ENCODE peak calls at places on chromosome 20, in eight cellular contexts. V is pancreas; E is amniotic stem cell; P is NCI-H2029; C is stimulated activated CD8-positive, alpha-beta memory T cell treated with anti-CD3 and anti-CD28 coated beads, Interleukin-15, amount 100 ng/mL, for 1 hour; U is prostate gland; T is stimulated activated CD4-positive, alpha-beta T cell treated with anti-CD3 and anti-CD28 coated beads, Interleukin-1b, Interleukin-23, amount 100 ng/mL, for 1 hour; I is A673. X is an unnamed sample.

GRCh38 chr20:31706607-31707257 is 15.9 kb downstream of the BCL2L1 start:
- DNase-seq in V (no peak), E (no peak), P (no peak), C (no peak), U (no peak), T (no peak), I (no peak), X (peak)

GRCh38 chr20:61640171-61640570 is 388.1 kb downstream of the CDH4 start:
- DNase-seq in V (no peak), E (no peak), P (no peak), C (no peak), U (no peak), T (no peak), I (no peak), X (no peak)

GRCh38 chr20:49529470-49529869 is 38.5 kb downstream of the PTGIS start:
- DNase-seq in V (no peak), E (no peak), P (no peak), C (no peak), U (no peak), T (no peak), I (no peak), X (no peak)

GRCh38 chr20:33154252-33154651 is 13.7 kb upstream of the BPIFA2 start:
- DNase-seq in V (no peak), E (no peak), P (no peak), C (no peak), U (no peak), T (no peak), I (no peak), X (no peak)

GRCh38 chr20:12171927-12172581 is 254.4 kb downstream of the BTBD3 start:
- DNase-seq in V (no peak), E (no peak), P (peak), C (no peak), U (no peak), T (no peak), I (no peak), X (no peak)

GRCh38 chr20:40650707-40651106 is 38.3 kb downstream of the MAFB start:
- DNase-seq in V (no peak), E (no peak), P (no peak), C (no peak), U (no peak), T (no peak), I (no peak), X (no peak)

GRCh38 chr20:14845199-14846160 is 508.1 kb upstream of the FLRT3 start:
- DNase-seq in V (no peak), E (no peak), P (no peak), C (no peak), U (peak), T (no peak), I (no peak), X (no peak)

GRCh38 chr20:63055575-63056235 is 48.9 kb upstream of the BHLHE23 start:
- DNase-seq in V (peak), E (no peak), P (no peak), C (no peak), U (no peak), T (no peak), I (no peak), X (peak)

GRCh38 chr20:15763344-15763743 is 809.9 kb downstream of the KIF16B start:
- DNase-seq in V (no peak), E (no peak), P (no peak), C (no peak), U (no peak), T (no peak), I (no peak), X (no peak)

GRCh38 chr20:16419138-16419715 is 154.0 kb downstream of the KIF16B start:
- DNase-seq in V (no peak), E (no peak), P (no peak), C (no peak), U (no peak), T (no peak), I (no peak), X (no peak)

X was measured in left lobe of liver.